ENCODE peak calls at places on chromosomes 7 and 10, in six cellular contexts. O is astrocyte, Q is endothelial cell of umbilical vein, T is H1, M is fibroblast of lung, U is DND-41. N is an unnamed sample.

GRCh38 chr10:27819781-27820531 is 74.3 kb upstream of the MKX start:
- DNase-seq in M (peak), O (peak), Q (no peak), T (no peak), U (no peak), N (no peak)

GRCh38 chr7:78296036-78296435 is 497.5 kb downstream of the PHTF2 start:
- DNase-seq in T (no peak), M (no peak), U (no peak), Q (no peak), O (no peak), N (no peak)

GRCh38 chr7:119436882-119437281 is 836.1 kb upstream of the KCND2 start:
- DNase-seq in M (no peak), T (no peak), Q (no peak), U (no peak), O (no peak), N (no peak)

GRCh38 chr10:101772017-101772894 is 3.7 kb downstream of the FGF8 start:
- DNase-seq in T (no peak), Q (no peak), M (no peak), O (no peak), U (no peak), N (no peak)

GRCh38 chr7:156751319-156751718 is 110.7 kb downstream of the RNF32 start:
- DNase-seq in Q (peak), U (no peak), T (no peak), M (peak), O (peak), N (no peak)

GRCh38 chr10:75403144-75404022 is 1.8 kb upstream of the ZNF503 start:
- DNase-seq in U (no peak), O (no peak), M (peak), T (no peak), Q (peak), N (peak)

GRCh38 chr10:45418859-45419672 is 45.0 kb downstream of the ALOX5 start:
- DNase-seq in M (peak), Q (peak), T (peak), O (peak), U (no peak), N (peak)

GRCh38 chr7:33310546-33310945 is 181.2 kb downstream of the BBS9 start:
- DNase-seq in U (no peak), T (no peak), Q (no peak), M (no peak), O (no peak), N (no peak)

GRCh38 chr10:132201111-132201989 is 14.6 kb downstream of the DPYSL4 start:
- DNase-seq in O (no peak), T (no peak), U (no peak), M (no peak), Q (no peak), N (no peak)

GRCh38 chr10:79356104-79356503 is 8.8 kb downstream of the PPIF start:
- DNase-seq in M (no peak), T (no peak), Q (no peak), O (no peak), U (no peak), N (peak)

GRCh38 chr7:28024786-28025334 is 155.7 kb downstream of the JAZF1 start:
- DNase-seq in M (no peak), T (no peak), O (no peak), U (no peak), Q (no peak), N (no peak)

GRCh38 chr7:112204072-112204775 is 2.0 kb downstream of the DOCK4 start:
- DNase-seq in T (no peak), Q (peak), O (no peak), M (peak), U (no peak), N (peak)

GRCh38 chr7:91079491-91079890 is 184.7 kb upstream of the FZD1 start:
- DNase-seq in M (peak), Q (no peak), U (no peak), O (peak), T (no peak), N (no peak)

GRCh38 chr10:101536800-101537199 is 51.3 kb downstream of the POLL start:
- DNase-seq in Q (peak), U (no peak), M (peak), O (no peak), T (no peak), N (no peak)

GRCh38 chr7:1538544-1539345 is 8.2 kb downstream of the MAFK start:
- DNase-seq in U (no peak), O (no peak), M (no peak), T (no peak), Q (no peak), N (no peak)

GRCh38 chr10:5658871-5659618 is 7.3 kb downstream of the ASB13 start:
- DNase-seq in O (no peak), T (no peak), M (no peak), U (no peak), Q (no peak), N (no peak)

GRCh38 chr7:85681241-85681640 is 494.4 kb upstream of the SEMA3D start:
- DNase-seq in Q (no peak), T (no peak), O (no peak), U (no peak), M (no peak), N (no peak)

GRCh38 chr10:112332509-112333228 is 41.2 kb upstream of the ACSL5 start:
- DNase-seq in U (no peak), Q (no peak), O (no peak), M (no peak), T (no peak), N (peak)

GRCh38 chr10:85544956-85545355 is 821.6 kb downstream of the GRID1 start:
- DNase-seq in O (no peak), U (no peak), Q (no peak), T (no peak), M (no peak), N (no peak)

GRCh38 chr7:45589061-45589460 is 14.9 kb downstream of the ADCY1 start:
- DNase-seq in T (no peak), U (no peak), M (no peak), Q (no peak), O (no peak), N (no peak)

GRCh38 chr7:17677408-17677807 is 262.9 kb downstream of the SNX13 start:
- DNase-seq in O (peak), Q (no peak), M (peak), U (no peak), T (no peak), N (no peak)

GRCh38 chr7:102810916-102811315 is 62.1 kb downstream of the FAM185A start:
- DNase-seq in T (no peak), O (no peak), U (no peak), Q (no peak), M (peak), N (no peak)

GRCh38 chr10:5902511-5903274 is 12.7 kb downstream of the FBH1 start:
- DNase-seq in Q (no peak), M (no peak), T (no peak), O (no peak), U (no peak), N (no peak)

GRCh38 chr7:77276120-77276519 is 76.5 kb upstream of the FGL2 start:
- DNase-seq in M (no peak), Q (no peak), O (no peak), U (no peak), T (no peak), N (no peak)

GRCh38 chr10:103276251-103276936 is 544 bp upstream of the INA start:
- DNase-seq in O (no peak), T (no peak), M (no peak), Q (no peak), U (no peak), N (no peak)

GRCh38 chr10:69684020-69684980 is 54.3 kb downstream of the FAM241B start:
- DNase-seq in O (peak), M (peak), U (no peak), T (no peak), Q (peak), N (peak)

GRCh38 chr7:66296001-66296521 is 90.9 kb downstream of the TPST1 start:
- DNase-seq in M (peak), T (no peak), O (peak), Q (no peak), U (no peak), N (no peak)

GRCh38 chr10:45280113-45280512 is 35.3 kb downstream of the OR13A1 start:
- DNase-seq in T (no peak), O (no peak), U (no peak), M (no peak), Q (no peak), N (no peak)

GRCh38 chr7:88259656-88260380 is 40.0 kb upstream of the SRI start:
- DNase-seq in O (peak), T (no peak), M (no peak), U (no peak), Q (no peak), N (no peak)

GRCh38 chr10:108250954-108251620 is 1086.6 kb upstream of the SORCS1 start:
- DNase-seq in U (no peak), M (no peak), O (peak), T (no peak), Q (no peak), N (no peak)

GRCh38 chr7:16492513-16493062 is 27.1 kb upstream of the SOSTDC1 start:
- DNase-seq in U (no peak), Q (peak), T (no peak), M (peak), O (peak), N (no peak)

GRCh38 chr7:16494955-16495719 is 29.6 kb upstream of the SOSTDC1 start:
- DNase-seq in O (no peak), T (no peak), U (no peak), M (no peak), Q (no peak), N (no peak)

GRCh38 chr7:16494551-16494950 is 29.0 kb upstream of the SOSTDC1 start:
- DNase-seq in U (no peak), M (no peak), T (no peak), Q (no peak), O (no peak), N (no peak)

GRCh38 chr7:16493266-16493665 is 27.7 kb upstream of the SOSTDC1 start:
- DNase-seq in U (no peak), M (no peak), Q (no peak), T (no peak), O (no peak), N (no peak)

DNA sequence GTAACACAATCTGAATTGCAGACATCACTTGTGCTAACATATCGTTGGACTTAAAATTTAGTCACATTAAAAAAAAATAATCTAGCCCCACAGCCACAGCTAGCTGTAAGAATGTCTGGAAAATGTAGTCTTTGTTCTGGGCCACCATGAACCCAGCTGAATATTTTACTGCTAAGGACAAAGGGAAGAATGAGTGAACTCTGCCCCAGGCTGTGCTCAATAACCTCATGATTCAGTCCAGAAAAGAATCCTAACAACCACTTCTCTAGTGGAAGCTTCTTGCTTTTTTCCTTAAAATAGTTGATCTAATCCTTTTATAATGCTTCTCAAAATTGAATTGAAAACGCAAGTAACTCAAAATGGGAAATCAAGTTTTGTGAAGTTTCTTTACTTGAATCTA is 25.6 kb upstream of the SOSTDC1 start:
- DNase-seq in M (no peak), O (no peak), T (no peak), Q (no peak), U (no peak), N (no peak)
- H3K27ac ChIP-seq in M (no peak), O (no peak), T (no peak), Q (no peak), U (no peak), N (no peak)

DNA sequence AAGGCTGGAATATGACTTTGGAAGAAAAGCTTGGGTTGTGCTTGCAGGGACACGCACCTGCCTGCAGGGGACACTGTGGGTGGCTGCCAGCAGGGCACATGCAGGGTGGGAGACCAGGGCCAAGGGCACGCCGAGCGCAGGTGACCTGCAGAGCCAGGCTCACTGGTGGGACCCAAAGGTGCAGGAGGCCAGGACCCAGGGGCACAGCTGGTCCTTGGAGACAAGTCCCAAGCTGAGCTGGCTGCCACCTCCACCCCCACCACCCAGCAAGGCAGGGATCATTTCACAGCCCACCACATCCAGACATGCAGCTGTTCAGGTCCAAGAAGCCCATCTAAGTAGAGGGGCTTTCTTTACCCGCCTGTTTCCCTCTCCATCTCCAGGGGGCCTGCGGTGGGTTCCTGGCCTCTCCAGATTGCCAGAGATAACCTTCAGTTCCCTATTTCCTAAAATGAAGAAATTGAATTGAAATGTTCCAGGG is 13.8 kb upstream of the CLIP2 start:
- DNase-seq in U (peak), M (no peak), O (no peak), Q (peak), T (no peak), N (no peak)
- H3K9ac ChIP-seq in U (no peak), M (no peak), O (no peak), Q (no peak), T (no peak), N (no peak)

DNA sequence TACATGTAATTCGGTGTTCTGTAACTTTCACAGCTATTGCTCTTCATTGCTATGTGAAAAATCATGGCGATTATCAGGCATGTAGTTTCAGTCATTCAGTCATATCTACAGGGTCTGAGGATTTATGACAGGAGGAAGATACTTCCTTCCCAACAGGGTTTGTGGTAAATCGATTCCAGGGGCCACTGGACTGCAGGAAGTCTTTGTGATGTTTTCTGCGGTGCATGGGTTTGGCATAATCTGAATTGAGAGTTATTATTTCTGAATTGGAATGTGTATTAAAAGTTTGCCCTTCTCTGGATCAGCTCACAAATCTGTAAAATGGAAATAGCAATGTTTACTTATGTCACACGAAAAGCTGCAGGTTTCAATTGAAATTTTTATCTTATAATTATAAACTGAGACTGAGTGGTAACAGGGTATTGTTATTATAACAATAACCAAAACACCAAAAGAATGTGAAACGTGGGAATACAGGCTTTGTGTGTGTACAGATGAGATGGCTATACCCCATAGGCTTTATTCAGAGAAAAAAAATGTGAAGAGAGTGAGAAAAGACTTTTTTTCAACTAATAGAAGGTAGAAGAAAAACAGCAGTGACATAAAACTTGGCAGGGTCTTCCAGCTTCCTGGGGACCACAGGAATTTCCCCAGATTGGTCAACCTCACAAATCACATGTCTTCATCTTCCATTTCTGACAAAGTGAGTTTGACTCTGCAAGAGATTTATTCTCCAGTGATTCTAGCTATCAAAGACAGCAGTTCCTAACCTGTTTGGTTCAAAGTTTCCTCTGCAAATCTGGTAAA is 307.7 kb upstream of the NFE2L3 start:
- DNase-seq in Q (peak), U (no peak), M (no peak), O (peak), T (no peak), N (no peak)
- H3K27ac ChIP-seq in Q (no peak), U (no peak), M (no peak), O (peak), T (no peak), N (no peak)

GRCh38 chr7:129515381-129515780 is 13.1 kb downstream of the SMKR1 start:
- DNase-seq in M (no peak), Q (no peak), O (no peak), U (no peak), T (no peak), N (no peak)
- H3K9ac ChIP-seq in M (no peak), Q (no peak), O (no peak), U (no peak), T (no peak), N (no peak)

GRCh38 chr10:98272245-98272644 is 4.3 kb upstream of the LOXL4 start:
- DNase-seq in T (no peak), M (no peak), Q (no peak), O (no peak), U (no peak), N (no peak)
- H3K27ac ChIP-seq in T (no peak), M (no peak), Q (no peak), O (no peak), U (no peak), N (no peak)

GRCh38 chr10:31509989-31510388 is 191.0 kb downstream of the ZEB1 start:
- DNase-seq in T (no peak), U (no peak), Q (no peak), O (no peak), M (no peak), N (no peak)

GRCh38 chr10:31520982-31521381 is 202.0 kb downstream of the ZEB1 start:
- DNase-seq in U (no peak), Q (no peak), T (no peak), O (no peak), M (no peak), N (no peak)

GRCh38 chr10:31515819-31516402 is 196.9 kb downstream of the ZEB1 start:
- DNase-seq in T (no peak), Q (no peak), U (no peak), M (peak), O (no peak), N (no peak)

GRCh38 chr10:31515116-31515515 is 196.1 kb downstream of the ZEB1 start:
- DNase-seq in Q (no peak), O (no peak), U (no peak), T (no peak), M (no peak), N (no peak)
- H3K9ac ChIP-seq in Q (no peak), O (no peak), U (no peak), T (no peak), M (no peak), N (no peak)

GRCh38 chr10:105605873-105606272 is 964.8 kb downstream of the SORCS3 start:
- DNase-seq in U (no peak), T (no peak), Q (no peak), M (no peak), O (no peak), N (no peak)

DNA sequence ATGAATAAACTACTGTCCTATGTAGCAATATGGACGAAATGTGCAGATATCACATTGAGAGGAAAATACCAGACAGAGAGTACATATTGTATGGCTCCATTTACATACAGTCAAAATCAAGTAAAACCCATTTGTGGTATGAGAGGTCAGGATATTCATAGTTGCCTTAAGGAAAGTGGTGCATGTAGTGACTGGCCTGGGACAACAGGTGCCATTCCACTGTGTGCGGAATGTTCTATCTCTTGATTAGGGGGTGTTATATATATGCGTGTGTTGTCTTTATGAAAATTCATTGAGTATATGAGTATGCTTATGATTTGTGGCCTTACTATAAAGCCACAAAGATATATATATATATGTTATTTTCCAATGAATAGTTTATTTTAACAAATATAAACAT is 964.0 kb downstream of the SORCS3 start:
- DNase-seq in U (no peak), M (no peak), T (no peak), Q (no peak), O (no peak), N (no peak)
- H3K27ac ChIP-seq in U (no peak), M (no peak), T (no peak), Q (no peak), O (no peak), N (no peak)

DNA sequence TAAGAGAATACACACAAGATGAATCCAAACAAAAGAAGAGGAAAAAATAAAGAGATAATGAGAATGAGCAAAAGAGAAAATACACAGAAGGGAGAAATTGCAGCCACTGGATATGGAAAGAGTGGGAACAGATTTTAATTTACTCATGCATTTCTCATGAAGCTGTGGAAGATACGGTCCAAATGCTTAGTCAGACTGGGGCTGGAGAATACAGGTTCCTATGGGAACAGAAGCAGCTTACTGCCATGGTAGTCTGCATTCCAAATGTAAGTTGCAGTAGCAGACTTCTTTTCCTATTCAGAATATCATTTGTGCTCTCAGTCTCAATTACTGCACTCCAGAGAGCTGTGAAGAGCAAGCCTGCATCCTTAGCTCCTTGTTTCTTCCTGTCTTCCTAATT is 190.8 kb upstream of the TMEM196 start:
- DNase-seq in O (peak), U (no peak), M (peak), T (no peak), Q (no peak), N (no peak)
- H3K9ac ChIP-seq in O (no peak), U (no peak), M (no peak), T (no peak), Q (no peak), N (no peak)

N was measured in colonic mucosa.